ENCODE peak calls at places on chromosomes 4 and X, in five cellular contexts. S is endothelial cell; Z is hepatic stellate cell; X is heart left ventricle; K is stimulated activated CD4-positive, alpha-beta T cell treated with anti-CD3 and anti-CD28 coated beads, TNF-alpha, amount 100 ng/mL, for 24 hours. T is an unnamed sample.

GRCh38 chr4:41369680-41370079 is 113.0 kb downstream of the UCHL1 start:
- DNase-seq in Z (no peak), X (peak; percentile 73), S (no peak), K (no peak), T (no peak)

GRCh38 chr4:39698424-39699009 is 581 bp downstream of the UBE2K start:
- DNase-seq in X (peak; percentile 47), K (peak; percentile 15), Z (peak; percentile 43), S (peak; percentile 58), T (peak; percentile 71)

GRCh38 chr4:87633239-87633638 is 16.8 kb upstream of the DMP1 start:
- DNase-seq in K (no peak), S (no peak), X (no peak), Z (no peak), T (no peak)

GRCh38 chr4:165668694-165669093 is 204.3 kb upstream of the TLL1 start:
- DNase-seq in K (no peak), Z (no peak), X (no peak), S (no peak), T (no peak)

GRCh38 chr4:75048208-75048879 is 115.4 kb downstream of the PARM1 start:
- DNase-seq in Z (no peak), X (no peak), S (no peak), K (no peak), T (no peak)

GRCh38 chr4:967113-968104 is 6.0 kb downstream of the DGKQ start:
- DNase-seq in Z (no peak), K (no peak), X (peak; percentile 35), S (no peak), T (no peak)

GRCh38 chr4:161496-162284 is 37.4 kb downstream of the ZNF718 start:
- DNase-seq in Z (no peak), S (no peak), X (no peak), K (no peak), T (no peak)

GRCh38 chr4:64384237-64385176 is 24.7 kb downstream of the TECRL start:
- DNase-seq in Z (no peak), X (no peak), K (no peak), S (no peak), T (no peak)

GRCh38 chr4:46329118-46329976 is 60.6 kb downstream of the GABRA2 start:
- DNase-seq in X (no peak), S (peak; percentile 18), K (no peak), Z (peak; percentile 1), T (peak; percentile 55)

GRCh38 chrX:17374619-17375360 is at the start of gene NHS:
- DNase-seq in K (no peak), Z (peak; percentile 72), X (peak; percentile 69), S (peak; percentile 64), T (peak; percentile 80)

GRCh38 chr4:3411676-3412075 is 30.1 kb upstream of the HGFAC start:
- DNase-seq in S (no peak), Z (no peak), X (no peak), K (no peak), T (no peak)

T was measured in testis.